ENCODE peak calls at places on chromosomes 16 and 17, in four cellular contexts. S is stimulated activated CD8-positive, alpha-beta memory T cell treated with anti-CD3 and anti-CD28 coated beads, Interleukin-12 subunit alpha, Interleukin-12 subunit beta, amount 100 ng/mL, for 4 hours; D is GM12865; K is T-helper 9 cell. B is an unnamed sample.

GRCh38 chr16:86572041-86572521 is 5.5 kb downstream of the FOXC2 start:
- DNase-seq in S (no peak), D (no peak), K (no peak), B (no peak)

GRCh38 chr17:44187131-44187899 is 543 bp downstream of the TMUB2 start:
- DNase-seq in S (no peak), D (peak), K (no peak), B (peak)

GRCh38 chr17:2700491-2701141 is 10.9 kb downstream of the CLUH start:
- DNase-seq in S (no peak), D (no peak), K (no peak), B (no peak)

GRCh38 chr16:64276646-64277045 is 845.2 kb downstream of the CDH11 start:
- DNase-seq in S (no peak), D (no peak), K (no peak), B (no peak)

GRCh38 chr16:13064821-13065220 is 163.4 kb downstream of the SHISA9 start:
- DNase-seq in S (no peak), D (no peak), K (no peak), B (no peak)

GRCh38 chr16:27461483-27462171 is 59.7 kb downstream of the IL21R start:
- DNase-seq in S (no peak), D (no peak), K (no peak), B (no peak)

GRCh38 chr16:35102780-35103403 is 1643.5 kb downstream of the TP53TG3F start:
- DNase-seq in S (no peak), D (no peak), K (no peak), B (no peak)

GRCh38 chr17:850828-851759 is 68.9 kb downstream of the MRM3 start:
- DNase-seq in S (no peak), D (no peak), K (no peak), B (no peak)

GRCh38 chr16:89017543-89017942 is 40.5 kb upstream of the CBFA2T3 start:
- DNase-seq in S (no peak), D (no peak), K (no peak), B (no peak)

GRCh38 chr16:50302472-50303005 is 36.2 kb downstream of the ADCY7 start:
- DNase-seq in S (no peak), D (no peak), K (no peak), B (no peak)

GRCh38 chr17:52383493-52384100 is 225.1 kb upstream of the CA10 start:
- DNase-seq in S (no peak), D (peak), K (no peak), B (peak)

GRCh38 chr17:37742762-37743611 is 1.9 kb downstream of the HNF1B start:
- DNase-seq in S (no peak), D (no peak), K (no peak), B (no peak)

GRCh38 chr17:82825540-82826124 is 14.2 kb downstream of the ZNF750 start:
- DNase-seq in S (no peak), D (no peak), K (no peak), B (no peak)

GRCh38 chr16:66979011-66979717 is 9.2 kb upstream of the CES4A start:
- DNase-seq in S (no peak), D (no peak), K (no peak), B (no peak)

GRCh38 chr17:1362964-1363363 is 37.1 kb downstream of the YWHAE start:
- DNase-seq in S (no peak), D (peak), K (no peak), B (no peak)

GRCh38 chr16:70779361-70779760 is 21.6 kb downstream of the VAC14 start:
- DNase-seq in S (no peak), D (no peak), K (no peak), B (no peak)

GRCh38 chr17:62565817-62566216 is 61.7 kb upstream of the MRC2 start:
- DNase-seq in S (no peak), D (no peak), K (no peak), B (no peak)

GRCh38 chr16:10979717-10980601 is 35.6 kb downstream of the CLEC16A start:
- DNase-seq in S (no peak), D (no peak), K (no peak), B (no peak)

GRCh38 chr16:88805340-88805715 is 1.7 kb downstream of the CDT1 start:
- DNase-seq in S (no peak), D (no peak), K (no peak), B (no peak)

GRCh38 chr17:50626037-50626574 is 8.6 kb upstream of the ABCC3 start:
- DNase-seq in S (peak), D (peak), K (peak), B (peak)

GRCh38 chr16:5321925-5322324 is 224.3 kb upstream of the EEF2KMT start:
- DNase-seq in S (no peak), D (peak), K (no peak), B (no peak)

GRCh38 chr17:3528604-3529511 is 28.8 kb downstream of the TRPV3 start:
- DNase-seq in S (no peak), D (no peak), K (no peak), B (no peak)

B was measured in NK-92 treated with Interleukin-12 subunit alpha and Interleukin-12 subunit beta, amount 100 ng/mL, for 24 hours.